ENCODE peak calls at places on chromosomes 6 and 20, in four cellular contexts. X is SW480; Q is CD8-positive, alpha-beta memory T cell; L is anterior cingulate cortex. A is an unnamed sample.

GRCh38 chr20:31811796-31812728 is 7.1 kb upstream of the MYLK2 start:
- DNase-seq in X (no peak), Q (no peak), L (no peak), A (no peak)

GRCh38 chr6:142760152-142760551 is 184.8 kb downstream of the HIVEP2 start:
- DNase-seq in X (no peak), Q (no peak), L (no peak), A (no peak)

GRCh38 chr6:14658909-14659561 is 541.5 kb downstream of the CD83 start:
- DNase-seq in X (no peak), Q (no peak), L (no peak), A (no peak)

GRCh38 chr6:157203312-157203744 is 120.0 kb downstream of the TMEM242 start:
- DNase-seq in X (no peak), Q (no peak), L (no peak), A (no peak)

GRCh38 chr6:18264338-18265098 is at the start of gene DEK:
- DNase-seq in X (peak; percentile 75), Q (peak; percentile 80), L (peak; percentile 98), A (peak; percentile 80)

GRCh38 chr20:9978395-9979004 is 56.3 kb upstream of the ANKEF1 start:
- DNase-seq in X (peak; percentile 97), Q (peak; percentile 48), L (no peak), A (peak; percentile 75)

GRCh38 chr6:8100159-8100854 is 2.0 kb downstream of the EEF1E1 start:
- DNase-seq in X (no peak), Q (no peak), L (no peak), A (no peak)

GRCh38 chr6:48641544-48641943 is 530.5 kb upstream of the PTCHD4 start:
- DNase-seq in X (no peak), Q (no peak), L (no peak), A (no peak)

GRCh38 chr6:154980273-154981070 is 14.6 kb upstream of the TIAM2 start:
- DNase-seq in X (no peak), Q (no peak), L (no peak), A (no peak)

GRCh38 chr20:6533321-6533720 is 234.2 kb upstream of the BMP2 start:
- DNase-seq in X (no peak), Q (no peak), L (no peak), A (peak; percentile 41)

GRCh38 chr6:2296781-2297180 is 51.4 kb upstream of the GMDS start:
- DNase-seq in X (no peak), Q (no peak), L (no peak), A (no peak)

GRCh38 chr6:21033575-21034026 is 499.3 kb downstream of the CDKAL1 start:
- DNase-seq in X (no peak), Q (no peak), L (no peak), A (peak; percentile 27)

GRCh38 chr6:105057160-105057559 is 100.3 kb downstream of the LIN28B start:
- DNase-seq in X (no peak), Q (no peak), L (no peak), A (no peak)

GRCh38 chr6:83071707-83072106 is 4.2 kb downstream of the DOP1A start:
- DNase-seq in X (no peak), Q (no peak), L (no peak), A (no peak)

GRCh38 chr6:11229267-11230043 is 3.0 kb downstream of the NEDD9 start:
- DNase-seq in X (no peak), Q (no peak), L (no peak), A (peak; percentile 83)

GRCh38 chr20:25525857-25526256 is 59.5 kb downstream of the NINL start:
- DNase-seq in X (peak; percentile 36), Q (no peak), L (no peak), A (no peak)

GRCh38 chr6:127532991-127533390 is 13.9 kb upstream of the MTCL3 start:
- DNase-seq in X (no peak), Q (no peak), L (no peak), A (no peak)

GRCh38 chr6:34909484-34909883 is 20.4 kb downstream of the ANKS1A start:
- DNase-seq in X (no peak), Q (no peak), L (no peak), A (no peak)

GRCh38 chr20:32521780-32522524 is 63.2 kb downstream of the NOL4L start:
- DNase-seq in X (peak; percentile 67), Q (peak; percentile 55), L (peak; percentile 43), A (peak; percentile 79)

GRCh38 chr6:48068326-48069191 is 42.4 kb downstream of the PTCHD4 start:
- DNase-seq in X (no peak), Q (no peak), L (peak; percentile 33), A (no peak)

GRCh38 chr20:51319522-51319921 is 223.0 kb downstream of the NFATC2 start:
- DNase-seq in X (no peak), Q (no peak), L (no peak), A (no peak)

GRCh38 chr6:148524509-148524908 is 181.9 kb downstream of the SASH1 start:
- DNase-seq in X (no peak), Q (no peak), L (no peak), A (no peak)

GRCh38 chr6:63649847-63650265 is 14.3 kb downstream of the PHF3 start:
- DNase-seq in X (no peak), Q (no peak), L (no peak), A (no peak)

GRCh38 chr20:20413801-20414200 is 45.9 kb downstream of the INSM1 start:
- DNase-seq in X (no peak), Q (no peak), L (no peak), A (no peak)

GRCh38 chr6:84508981-84509380 is 255.4 kb downstream of the TBX18 start:
- DNase-seq in X (no peak), Q (no peak), L (no peak), A (no peak)

GRCh38 chr20:5131502-5131901 is 4.7 kb downstream of the CDS2 start:
- DNase-seq in X (no peak), Q (no peak), L (no peak), A (no peak)

GRCh38 chr6:105601541-105602174 is 198.8 kb upstream of the PREP start:
- DNase-seq in X (no peak), Q (no peak), L (peak; percentile 31), A (peak; percentile 66)

GRCh38 chr20:50172347-50173013 is 18.1 kb upstream of the CEBPB start:
- DNase-seq in X (peak; percentile 87), Q (no peak), L (peak; percentile 12), A (peak; percentile 83)

GRCh38 chr20:21074605-21075336 is 31.4 kb downstream of the LINC00237 start:
- DNase-seq in X (peak; percentile 91), Q (no peak), L (no peak), A (no peak)

GRCh38 chr6:4732691-4733315 is 43.4 kb upstream of the CDYL start:
- DNase-seq in X (peak; percentile 56), Q (no peak), L (peak; percentile 4), A (peak; percentile 8)

GRCh38 chr20:34579191-34579661 is 20.7 kb downstream of the MAP1LC3A start:
- DNase-seq in X (peak; percentile 91), Q (no peak), L (peak; percentile 43), A (peak; percentile 92)

GRCh38 chr20:36687850-36688249 is 41.9 kb upstream of the SLA2 start:
- DNase-seq in X (no peak), Q (no peak), L (no peak), A (no peak)

GRCh38 chr6:122075084-122075760 is 324.2 kb upstream of the HSF2 start:
- DNase-seq in X (no peak), Q (no peak), L (no peak), A (no peak)

GRCh38 chr6:17493286-17493685 is 99.9 kb downstream of the CAP2 start:
- DNase-seq in X (no peak), Q (no peak), L (no peak), A (no peak)

GRCh38 chr6:10413850-10414765 is 766 bp downstream of the TFAP2A start:
- DNase-seq in X (peak; percentile 33), Q (no peak), L (no peak), A (peak; percentile 17)

GRCh38 chr6:33081098-33081824 is 5.5 kb downstream of the HLA-DPB1 start:
- DNase-seq in X (no peak), Q (no peak), L (no peak), A (no peak)

GRCh38 chr6:13413466-13413862 is 73.9 kb downstream of the GFOD1 start:
- DNase-seq in X (no peak), Q (no peak), L (no peak), A (no peak)

GRCh38 chr20:32490942-32491763 is 94.0 kb downstream of the NOL4L start:
- DNase-seq in X (no peak), Q (no peak), L (no peak), A (no peak)

GRCh38 chr20:3515379-3516175 is 44.8 kb downstream of the ATRN start:
- DNase-seq in X (no peak), Q (no peak), L (no peak), A (no peak)

GRCh38 chr6:85569323-85569722 is 24.3 kb downstream of the SNX14 start:
- DNase-seq in X (no peak), Q (no peak), L (no peak), A (no peak)